ENCODE peak calls at places on chromosomes 7 and 10, in six cellular contexts. One of them, this sample, is unnamed.

GRCh38 chr7:5276611-5277010 is 6.1 kb upstream of the SLC29A4 start:
- DNase-seq in nephron progenitor cell: no peak
- DNase-seq in AG04450: no peak
- DNase-seq in RCC 7860: no peak
- DNase-seq in IMR-90: no peak
- DNase-seq in immature natural killer cell: no peak
- DNase-seq in this sample: no peak

GRCh38 chr7:130201796-130202195 is 3.4 kb downstream of the TMEM209 start:
- DNase-seq in nephron progenitor cell: no peak
- DNase-seq in AG04450: no peak
- DNase-seq in RCC 7860: no peak
- DNase-seq in IMR-90: no peak
- DNase-seq in immature natural killer cell: no peak
- DNase-seq in this sample: no peak

GRCh38 chr10:109875828-109876821 is 47.2 kb downstream of the XPNPEP1 start:
- DNase-seq in nephron progenitor cell: no peak
- DNase-seq in AG04450: no peak
- DNase-seq in RCC 7860: no peak
- DNase-seq in IMR-90: no peak
- DNase-seq in immature natural killer cell: no peak
- DNase-seq in this sample: no peak

GRCh38 chr7:23523486-23524075 is 8.2 kb downstream of the TRA2A start:
- DNase-seq in nephron progenitor cell: no peak
- DNase-seq in AG04450: no peak
- DNase-seq in RCC 7860: no peak
- DNase-seq in IMR-90: no peak
- DNase-seq in immature natural killer cell: no peak
- DNase-seq in this sample: no peak

GRCh38 chr10:78420946-78421732 is 387.5 kb downstream of the RPS24 start:
- DNase-seq in nephron progenitor cell: no peak
- DNase-seq in AG04450: no peak
- DNase-seq in RCC 7860: no peak
- DNase-seq in IMR-90: no peak
- DNase-seq in immature natural killer cell: no peak
- DNase-seq in this sample: no peak

GRCh38 chr10:133441780-133442179 is 12.0 kb upstream of the SCART1 start:
- DNase-seq in nephron progenitor cell: no peak
- DNase-seq in AG04450: no peak
- DNase-seq in RCC 7860: no peak
- DNase-seq in IMR-90: no peak
- DNase-seq in immature natural killer cell: no peak
- DNase-seq in this sample: no peak

GRCh38 chr7:3207387-3207786 is 93.7 kb upstream of the SDK1 start:
- DNase-seq in nephron progenitor cell: no peak
- DNase-seq in AG04450: no peak
- DNase-seq in RCC 7860: no peak
- DNase-seq in IMR-90: no peak
- DNase-seq in immature natural killer cell: no peak
- DNase-seq in this sample: no peak

GRCh38 chr10:97810476-97810875 is 38.7 kb upstream of the SFRP5 start:
- DNase-seq in nephron progenitor cell: no peak
- DNase-seq in AG04450: no peak
- DNase-seq in RCC 7860: peak; percentile 50
- DNase-seq in IMR-90: peak; percentile 12
- DNase-seq in immature natural killer cell: no peak
- DNase-seq in this sample: peak; percentile 76

GRCh38 chr7:42745357-42746022 is 166.4 kb downstream of the C7orf25 start:
- DNase-seq in nephron progenitor cell: peak; percentile 42
- DNase-seq in AG04450: no peak
- DNase-seq in RCC 7860: no peak
- DNase-seq in IMR-90: peak; percentile 4
- DNase-seq in immature natural killer cell: no peak
- DNase-seq in this sample: peak; percentile 29

GRCh38 chr10:122477436-122477835 is 16.1 kb downstream of the HTRA1 start:
- DNase-seq in nephron progenitor cell: no peak
- DNase-seq in AG04450: no peak
- DNase-seq in RCC 7860: no peak
- DNase-seq in IMR-90: no peak
- DNase-seq in immature natural killer cell: no peak
- DNase-seq in this sample: no peak